ENCODE peak calls at places on chromosomes 2 and 18, in ten cellular contexts. G is colonic mucosa, S is HEK293T, M is Caco-2, F is lower leg skin, A is EL, B is astrocyte, C is nucleus accumbens, P is uterus, Z is hypothalamus. E is an unnamed sample.
A peak's percentile ranks its signal among the peaks of the same experiment; 100 is the strongest.

GRCh38 chr2:239269173-239269865 is 131.5 kb downstream of the HDAC4 start:
- DNase-seq in G (peak; percentile 50), S (no peak), M (no peak), F (peak; percentile 61), A (no peak), B (no peak), C (no peak), P (no peak), Z (no peak), E (no peak)

GRCh38 chr2:46446871-46447568 is 32.3 kb upstream of the TMEM247 start:
- DNase-seq in G (no peak), S (no peak), M (no peak), F (no peak), A (no peak), B (no peak), C (no peak), P (no peak), Z (no peak), E (no peak)

GRCh38 chr18:48607049-48607984 is 68.5 kb downstream of the CTIF start:
- DNase-seq in G (no peak), S (no peak), M (no peak), F (no peak), A (peak; percentile 96), B (peak; percentile 91), C (no peak), P (peak; percentile 31), Z (no peak), E (peak; percentile 91)

GRCh38 chr2:42046819-42047487 is 868 bp upstream of the PKDCC start:
- DNase-seq in G (no peak), S (peak; percentile 25), M (no peak), F (no peak), A (no peak), B (no peak), C (no peak), P (peak; percentile 64), Z (no peak), E (no peak)

GRCh38 chr18:23207191-23207955 is 72.1 kb downstream of the CABLES1 start:
- DNase-seq in G (no peak), S (peak; percentile 74), M (no peak), F (no peak), A (peak; percentile 28), B (peak; percentile 60), C (no peak), P (no peak), Z (peak; percentile 17), E (no peak)

GRCh38 chr2:21543630-21544029 is 419.9 kb downstream of the TDRD15 start:
- DNase-seq in G (no peak), S (no peak), M (no peak), F (no peak), A (no peak), B (no peak), C (no peak), P (no peak), Z (no peak), E (no peak)

GRCh38 chr2:133342283-133342895 is 225.9 kb downstream of the NCKAP5 start:
- DNase-seq in G (no peak), S (no peak), M (no peak), F (no peak), A (no peak), B (no peak), C (no peak), P (no peak), Z (no peak), E (no peak)

GRCh38 chr2:62631160-62632085 is 74.1 kb upstream of the EHBP1 start:
- DNase-seq in G (no peak), S (no peak), M (no peak), F (no peak), A (no peak), B (peak; percentile 12), C (no peak), P (no peak), Z (no peak), E (no peak)

GRCh38 chr2:71212336-71212735 is 14.6 kb downstream of the PAIP2B start:
- DNase-seq in G (no peak), S (no peak), M (no peak), F (no peak), A (peak; percentile 49), B (no peak), C (no peak), P (no peak), Z (no peak), E (no peak)

GRCh38 chr2:85265304-85265703 is 62.5 kb downstream of the TGOLN2 start:
- DNase-seq in G (no peak), S (no peak), M (no peak), F (no peak), A (no peak), B (no peak), C (no peak), P (peak; percentile 43), Z (no peak), E (no peak)

GRCh38 chr2:238908960-238909951 is 61.4 kb downstream of the TWIST2 start:
- DNase-seq in G (no peak), S (no peak), M (no peak), F (peak; percentile 92), A (no peak), B (peak; percentile 52), C (no peak), P (peak; percentile 33), Z (no peak), E (peak; percentile 11)

GRCh38 chr18:36141576-36141975 is 11.9 kb downstream of the ELP2 start:
- DNase-seq in G (no peak), S (no peak), M (no peak), F (no peak), A (no peak), B (no peak), C (no peak), P (no peak), Z (no peak), E (no peak)

GRCh38 chr18:55500316-55501086 is 87.5 kb downstream of the TCF4 start:
- DNase-seq in G (no peak), S (no peak), M (no peak), F (no peak), A (peak; percentile 81), B (peak; percentile 97), C (no peak), P (no peak), Z (no peak), E (no peak)

GRCh38 chr2:158841839-158842238 is 46.7 kb downstream of the DAPL1 start:
- DNase-seq in G (no peak), S (no peak), M (no peak), F (no peak), A (no peak), B (peak; percentile 69), C (no peak), P (no peak), Z (no peak), E (no peak)

GRCh38 chr18:7601249-7601620 is 34.1 kb downstream of the PTPRM start:
- DNase-seq in G (no peak), S (no peak), M (no peak), F (no peak), A (peak; percentile 86), B (peak; percentile 90), C (no peak), P (no peak), Z (no peak), E (no peak)

GRCh38 chr2:231769170-231770136 is 11.6 kb downstream of the PDE6D start:
- DNase-seq in G (no peak), S (no peak), M (no peak), F (no peak), A (peak; percentile 18), B (no peak), C (no peak), P (no peak), Z (no peak), E (no peak)

GRCh38 chr2:8515390-8515761 is 166.5 kb upstream of the ID2 start:
- DNase-seq in G (no peak), S (no peak), M (no peak), F (no peak), A (no peak), B (no peak), C (no peak), P (peak; percentile 48), Z (no peak), E (no peak)

GRCh38 chr2:235398321-235398720 is 95.5 kb upstream of the AGAP1 start:
- DNase-seq in G (no peak), S (no peak), M (no peak), F (no peak), A (no peak), B (no peak), C (no peak), P (no peak), Z (no peak), E (no peak)

GRCh38 chr2:188969236-188970032 is 4.7 kb upstream of the COL3A1 start:
- DNase-seq in G (no peak), S (no peak), M (no peak), F (no peak), A (peak; percentile 76), B (peak; percentile 88), C (no peak), P (no peak), Z (no peak), E (no peak)

GRCh38 chr2:27308359-27308875 is at the start of gene UCN:
- DNase-seq in G (peak; percentile 29), S (no peak), M (peak; percentile 76), F (no peak), A (no peak), B (peak; percentile 21), C (no peak), P (no peak), Z (no peak), E (peak; percentile 30)

GRCh38 chr2:122191331-122191730 is 435.9 kb downstream of the TSN start:
- DNase-seq in G (peak; percentile 21), S (peak; percentile 55), M (peak; percentile 55), F (no peak), A (peak; percentile 23), B (no peak), C (no peak), P (no peak), Z (no peak), E (peak; percentile 59)

GRCh38 chr2:217864960-217865359 is 137.8 kb downstream of the TNS1 start:
- DNase-seq in G (no peak), S (no peak), M (no peak), F (no peak), A (no peak), B (no peak), C (no peak), P (no peak), Z (no peak), E (no peak)

GRCh38 chr2:239910851-239911629 is 114.1 kb downstream of the NDUFA10 start:
- DNase-seq in G (no peak), S (no peak), M (no peak), F (peak; percentile 88), A (no peak), B (no peak), C (no peak), P (no peak), Z (no peak), E (no peak)

GRCh38 chr2:94923196-94923595 is 52.0 kb downstream of the TEKT4 start:
- DNase-seq in G (no peak), S (no peak), M (no peak), F (no peak), A (peak; percentile 78), B (peak; percentile 37), C (no peak), P (no peak), Z (no peak), E (no peak)

GRCh38 chr2:9327873-9328352 is 95.4 kb downstream of the ITGB1BP1 start:
- DNase-seq in G (no peak), S (no peak), M (no peak), F (peak; percentile 29), A (no peak), B (no peak), C (no peak), P (no peak), Z (no peak), E (no peak)

GRCh38 chr18:11081009-11081532 is 68.3 kb downstream of the PIEZO2 start:
- DNase-seq in G (no peak), S (no peak), M (no peak), F (no peak), A (no peak), B (peak; percentile 4), C (no peak), P (no peak), Z (no peak), E (no peak)

GRCh38 chr2:15041429-15041837 is 408.9 kb downstream of the LRATD1 start:
- DNase-seq in G (no peak), S (no peak), M (no peak), F (no peak), A (no peak), B (peak; percentile 13), C (no peak), P (no peak), Z (no peak), E (no peak)

GRCh38 chr2:114537777-114538176 is 95.3 kb downstream of the DPP10 start:
- DNase-seq in G (no peak), S (no peak), M (no peak), F (no peak), A (no peak), B (no peak), C (no peak), P (no peak), Z (no peak), E (no peak)